ENCODE peak calls at places on chromosome 14, in four cellular contexts. One of them, this sample, is unnamed.

GRCh38 chr14:65618996-65619395 is 206.5 kb downstream of the FUT8 start:
- DNase-seq in HepG2: no peak
- DNase-seq in K562: no peak
- DNase-seq in GM12878: no peak
- DNase-seq in this sample: no peak

GRCh38 chr14:99006271-99006670 is 265.7 kb downstream of the BCL11B start:
- DNase-seq in HepG2: no peak
- DNase-seq in K562: no peak
- DNase-seq in GM12878: no peak
- DNase-seq in this sample: no peak

GRCh38 chr14:68551045-68551683 is 241.7 kb downstream of the ZFP36L1 start:
- DNase-seq in HepG2: no peak
- DNase-seq in K562: no peak
- DNase-seq in GM12878: no peak
- DNase-seq in this sample: no peak

GRCh38 chr14:105275267-105275946 is 25.4 kb downstream of the BRF1 start:
- DNase-seq in HepG2: no peak
- DNase-seq in K562: no peak
- DNase-seq in GM12878: no peak
- DNase-seq in this sample: no peak

GRCh38 chr14:91413547-91414474 is 3.8 kb downstream of the CCDC88C start:
- DNase-seq in HepG2: no peak
- DNase-seq in K562: no peak
- DNase-seq in GM12878: no peak
- DNase-seq in this sample: peak; percentile 97

GRCh38 chr14:93898731-93899130 is 28.4 kb upstream of the FAM181A start:
- DNase-seq in HepG2: no peak
- DNase-seq in K562: no peak
- DNase-seq in GM12878: no peak
- DNase-seq in this sample: no peak

GRCh38 chr14:104424406-104425072 is 155.0 kb upstream of the C14orf180 start:
- DNase-seq in HepG2: no peak
- DNase-seq in K562: no peak
- DNase-seq in GM12878: no peak
- DNase-seq in this sample: no peak

GRCh38 chr14:34023824-34024767 is 73.2 kb upstream of the EGLN3 start:
- DNase-seq in HepG2: peak; percentile 100
- DNase-seq in K562: no peak
- DNase-seq in GM12878: no peak
- DNase-seq in this sample: peak; percentile 32

GRCh38 chr14:65287264-65288131 is 125.0 kb upstream of the FUT8 start:
- DNase-seq in HepG2: no peak
- DNase-seq in K562: no peak
- DNase-seq in GM12878: no peak
- DNase-seq in this sample: peak; percentile 31

GRCh38 chr14:98956616-98957015 is 315.4 kb downstream of the BCL11B start:
- DNase-seq in HepG2: no peak
- DNase-seq in K562: no peak
- DNase-seq in GM12878: no peak
- DNase-seq in this sample: no peak

GRCh38 chr14:46661728-46662127 is 10.1 kb upstream of the RPL10L start:
- DNase-seq in HepG2: no peak
- DNase-seq in K562: no peak
- DNase-seq in GM12878: no peak
- DNase-seq in this sample: peak; percentile 69

GRCh38 chr14:41986726-41987125 is 380.1 kb downstream of the LRFN5 start:
- DNase-seq in HepG2: no peak
- DNase-seq in K562: no peak
- DNase-seq in GM12878: no peak
- DNase-seq in this sample: no peak

GRCh38 chr14:58557242-58557641 is 80.5 kb upstream of the DACT1 start:
- DNase-seq in HepG2: no peak
- DNase-seq in K562: no peak
- DNase-seq in GM12878: no peak
- DNase-seq in this sample: no peak

GRCh38 chr14:105069887-105070759 is 4.9 kb upstream of the GPR132 start:
- DNase-seq in HepG2: no peak
- DNase-seq in K562: peak; percentile 53
- DNase-seq in GM12878: peak; percentile 98
- DNase-seq in this sample: no peak

GRCh38 chr14:28652782-28653181 is 113.8 kb upstream of the FOXG1 start:
- DNase-seq in HepG2: no peak
- DNase-seq in K562: no peak
- DNase-seq in GM12878: no peak
- DNase-seq in this sample: no peak

GRCh38 chr14:62269204-62269603 is 507.0 kb downstream of the SNAPC1 start:
- DNase-seq in HepG2: no peak
- DNase-seq in K562: no peak
- DNase-seq in GM12878: no peak
- DNase-seq in this sample: no peak

GRCh38 chr14:103847439-103847953 is at the start of gene PPP1R13B:
- DNase-seq in HepG2: peak; percentile 78
- DNase-seq in K562: peak; percentile 97
- DNase-seq in GM12878: peak; percentile 40
- DNase-seq in this sample: peak; percentile 94

GRCh38 chr14:91175296-91175695 is 61.4 kb downstream of the DGLUCY start:
- DNase-seq in HepG2: no peak
- DNase-seq in K562: no peak
- DNase-seq in GM12878: no peak
- DNase-seq in this sample: no peak

GRCh38 chr14:74976264-74977113 is 21.1 kb upstream of the PGF start:
- DNase-seq in HepG2: no peak
- DNase-seq in K562: no peak
- DNase-seq in GM12878: no peak
- DNase-seq in this sample: no peak

GRCh38 chr14:88856786-88857366 is 32.4 kb downstream of the TTC8 start:
- DNase-seq in HepG2: no peak
- DNase-seq in K562: no peak
- DNase-seq in GM12878: no peak
- DNase-seq in this sample: no peak

GRCh38 chr14:67137744-67138371 is 51.4 kb upstream of the GARIN2 start:
- DNase-seq in HepG2: no peak
- DNase-seq in K562: no peak
- DNase-seq in GM12878: no peak
- DNase-seq in this sample: peak; percentile 43

GRCh38 chr14:24179961-24180726 is 8.3 kb downstream of the REC8 start:
- DNase-seq in HepG2: no peak
- DNase-seq in K562: no peak
- DNase-seq in GM12878: no peak
- DNase-seq in this sample: no peak

GRCh38 chr14:95500201-95500681 is 16.2 kb downstream of the SYNE3 start:
- DNase-seq in HepG2: peak; percentile 26
- DNase-seq in K562: no peak
- DNase-seq in GM12878: no peak
- DNase-seq in this sample: no peak

GRCh38 chr14:83520837-83521236 is 1987.2 kb upstream of the SEL1L start:
- DNase-seq in HepG2: no peak
- DNase-seq in K562: no peak
- DNase-seq in GM12878: no peak
- DNase-seq in this sample: no peak

GRCh38 chr14:100239840-100240724 is 1.1 kb downstream of the YY1 start:
- DNase-seq in HepG2: peak; percentile 75
- DNase-seq in K562: peak; percentile 63
- DNase-seq in GM12878: no peak
- DNase-seq in this sample: peak; percentile 84
- H3K4me1 ChIP-seq in HepG2: peaks cover 62% of the 10 kb centered on the region
- H3K4me1 ChIP-seq in K562: peaks cover 13% of the 10 kb centered on the region
- H3K4me1 ChIP-seq in GM12878: no peaks in the 10 kb centered on the region
- H3K4me1 ChIP-seq in this sample: peaks cover 37% of the 10 kb centered on the region

GRCh38 chr14:50957296-50957695 is 13.0 kb upstream of the PYGL start:
- DNase-seq in HepG2: no peak
- DNase-seq in K562: no peak
- DNase-seq in GM12878: no peak
- DNase-seq in this sample: no peak
- TF ChIP-seq POLR2AphosphoS5 in HepG2: no peak
- TF ChIP-seq POLR2AphosphoS5 in K562: no peak
- TF ChIP-seq POLR2AphosphoS5 in GM12878: no peak
- TF ChIP-seq POLR2AphosphoS5 in this sample: no peak

DNA sequence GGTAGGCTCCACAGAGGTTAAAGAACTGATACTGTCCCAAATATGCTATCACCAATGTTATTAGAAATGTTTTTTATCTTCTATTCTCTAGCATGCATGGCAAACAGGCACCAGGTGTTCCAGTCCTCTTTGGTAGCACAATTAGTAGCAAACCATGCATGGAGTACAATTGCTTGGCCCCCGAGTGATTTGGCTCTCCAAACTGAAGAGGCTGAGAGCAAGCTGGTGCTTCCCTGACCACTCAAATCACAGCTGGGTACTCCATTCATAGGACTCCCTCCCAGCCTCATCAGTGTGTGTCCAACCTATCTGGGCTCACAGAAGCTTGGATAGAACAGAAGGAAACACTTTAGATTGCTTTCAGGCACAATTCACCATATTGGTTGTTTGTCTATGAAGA is 93.4 kb downstream of the DIO2 start:
- DNase-seq in HepG2: no peak
- DNase-seq in K562: no peak
- DNase-seq in GM12878: no peak
- DNase-seq in this sample: no peak
- TF ChIP-seq JUNB in HepG2: no peak
- TF ChIP-seq JUNB in K562: no peak
- TF ChIP-seq JUNB in GM12878: no peak
- TF ChIP-seq JUNB in this sample: no peak

GRCh38 chr14:92801917-92802316 is 7.8 kb downstream of the GOLGA5 start:
- DNase-seq in HepG2: no peak
- DNase-seq in K562: no peak
- DNase-seq in GM12878: no peak
- DNase-seq in this sample: no peak

GRCh38 chr14:92800525-92800924 is 6.4 kb downstream of the GOLGA5 start:
- DNase-seq in HepG2: no peak
- DNase-seq in K562: no peak
- DNase-seq in GM12878: no peak
- DNase-seq in this sample: no peak

GRCh38 chr14:92798811-92799210 is 4.7 kb downstream of the GOLGA5 start:
- DNase-seq in HepG2: no peak
- DNase-seq in K562: no peak
- DNase-seq in GM12878: no peak
- DNase-seq in this sample: no peak

GRCh38 chr14:92800012-92800411 is 5.9 kb downstream of the GOLGA5 start:
- DNase-seq in HepG2: no peak
- DNase-seq in K562: no peak
- DNase-seq in GM12878: no peak
- DNase-seq in this sample: no peak

DNA sequence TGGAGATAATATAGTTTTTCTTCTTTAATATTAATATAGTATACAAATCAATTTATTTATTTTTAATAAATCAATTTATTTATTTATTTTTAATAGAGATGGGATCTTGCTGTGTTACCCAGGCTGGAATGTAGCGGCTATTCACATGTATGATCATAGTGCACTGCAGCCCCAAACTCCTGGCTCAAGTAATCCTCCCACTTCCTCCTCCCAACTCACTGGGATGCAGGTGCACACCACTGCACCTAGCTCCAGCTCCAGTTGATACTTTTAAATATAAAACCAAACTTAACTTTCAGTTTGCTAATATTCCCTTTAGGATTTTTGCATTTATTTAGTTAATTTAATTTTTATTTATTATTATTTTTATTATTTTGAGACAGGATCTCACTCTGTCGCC is 8.6 kb downstream of the GOLGA5 start:
- DNase-seq in HepG2: no peak
- DNase-seq in K562: no peak
- DNase-seq in GM12878: no peak
- DNase-seq in this sample: no peak
- H3K4me1 ChIP-seq in HepG2: peaks cover 42% of the 10 kb centered on the region
- H3K4me1 ChIP-seq in K562: no peaks in the 10 kb centered on the region
- H3K4me1 ChIP-seq in GM12878: no peaks in the 10 kb centered on the region
- H3K4me1 ChIP-seq in this sample: no peaks in the 10 kb centered on the region

GRCh38 chr14:51860164-51860835 is at the start of gene GNG2:
- DNase-seq in HepG2: no peak
- DNase-seq in K562: no peak
- DNase-seq in GM12878: peak; percentile 71
- DNase-seq in this sample: peak; percentile 82
- TF ChIP-seq POLR2AphosphoS5 in HepG2: no peak
- TF ChIP-seq POLR2AphosphoS5 in K562: no peak
- TF ChIP-seq POLR2AphosphoS5 in GM12878: peak; percentile 95
- TF ChIP-seq POLR2AphosphoS5 in this sample: peak; percentile 50

DNA sequence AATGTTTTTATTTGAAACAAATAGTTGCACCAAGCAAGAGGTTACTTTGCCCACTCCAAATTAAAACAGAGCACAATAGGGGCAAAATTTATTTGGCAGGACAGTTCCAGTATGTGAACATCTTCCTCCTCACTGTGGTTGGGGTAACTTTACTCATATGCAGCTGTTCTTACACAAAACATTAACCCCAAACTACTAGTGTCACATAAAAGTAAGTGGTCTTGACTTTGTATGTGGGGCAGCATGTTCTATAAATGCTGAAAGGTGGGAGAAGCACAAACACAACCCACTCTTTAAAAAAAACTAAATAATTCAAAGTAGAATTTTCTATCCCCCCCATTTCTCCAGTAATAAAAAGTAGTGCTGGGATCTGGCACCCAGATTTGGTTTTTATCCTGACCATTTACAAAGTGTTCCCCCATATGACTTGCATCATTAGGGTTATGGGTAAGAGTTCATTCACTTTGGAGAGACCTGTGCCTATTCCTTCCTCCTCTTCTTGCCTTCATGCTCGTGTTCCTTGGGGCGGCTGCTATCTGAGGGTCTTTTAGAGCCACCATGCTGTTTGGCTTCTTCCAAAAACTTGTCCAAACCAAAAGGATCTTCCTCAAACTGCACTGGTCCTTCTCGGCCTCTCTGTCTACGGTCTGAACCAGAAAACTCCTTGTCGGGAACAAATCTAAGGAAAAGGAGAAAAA is 9.9 kb downstream of the SLIRP start:
- DNase-seq in HepG2: no peak
- DNase-seq in K562: no peak
- DNase-seq in GM12878: no peak
- DNase-seq in this sample: no peak
- TF ChIP-seq JUNB in HepG2: no peak
- TF ChIP-seq JUNB in K562: no peak
- TF ChIP-seq JUNB in GM12878: no peak
- TF ChIP-seq JUNB in this sample: no peak

GRCh38 chr14:22691171-22691570 is 47.0 kb upstream of the OR6J1 start:
- DNase-seq in HepG2: no peak
- DNase-seq in K562: no peak
- DNase-seq in GM12878: no peak
- DNase-seq in this sample: no peak
- H3K4me1 ChIP-seq in HepG2: peaks cover 28% of the 10 kb centered on the region
- H3K4me1 ChIP-seq in K562: no peaks in the 10 kb centered on the region
- H3K4me1 ChIP-seq in GM12878: no peaks in the 10 kb centered on the region
- H3K4me1 ChIP-seq in this sample: no peaks in the 10 kb centered on the region

DNA sequence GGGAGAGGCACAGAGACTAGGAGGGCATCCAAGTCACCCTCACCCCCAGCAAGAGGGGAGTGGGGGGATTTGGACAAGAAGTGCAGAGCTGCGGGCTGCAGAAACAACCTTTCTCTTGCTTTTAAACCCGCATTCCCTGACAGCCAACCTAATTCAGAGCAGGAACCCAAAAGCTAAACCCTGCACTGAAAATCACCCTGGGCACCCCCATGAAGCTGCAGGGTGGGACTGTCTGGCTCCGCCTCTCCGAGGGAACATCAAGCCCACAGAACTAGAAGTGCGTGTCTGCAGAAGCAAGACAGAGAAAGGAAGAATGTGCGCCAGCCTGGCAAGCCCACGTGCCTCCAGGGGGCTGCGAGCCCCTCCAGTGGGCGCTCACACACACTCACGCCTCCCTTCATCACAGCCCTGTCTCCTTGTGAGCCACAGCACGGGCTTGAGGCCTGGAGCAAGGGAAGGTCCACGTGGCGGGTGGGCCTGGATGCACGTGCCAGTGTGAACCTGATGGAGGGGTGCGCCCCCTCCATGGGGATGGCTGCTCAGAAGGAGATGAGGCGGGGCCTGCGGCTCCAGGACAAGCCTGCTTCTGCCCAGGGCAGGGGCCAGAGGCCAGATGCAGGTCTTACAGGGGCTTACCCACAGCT is 27.8 kb upstream of the PNMA1 start:
- DNase-seq in HepG2: no peak
- DNase-seq in K562: peak; percentile 49
- DNase-seq in GM12878: no peak
- DNase-seq in this sample: no peak
- TF ChIP-seq POLR2AphosphoS5 in HepG2: no peak
- TF ChIP-seq POLR2AphosphoS5 in K562: no peak
- TF ChIP-seq POLR2AphosphoS5 in GM12878: no peak
- TF ChIP-seq POLR2AphosphoS5 in this sample: no peak

This sample was measured in GM23338.